ENCODE peak calls at places on chromosomes 7 and 10, in eight cellular contexts. One of them, this sample, is unnamed.

GRCh38 chr10:60911216-60911615 is 32.8 kb downstream of the RHOBTB1 start:
- DNase-seq in astrocyte of the cerebellum: no peak
- DNase-seq in CD8-positive, alpha-beta T cell: no peak
- DNase-seq in tibial artery: no peak
- DNase-seq in PC-9: no peak
- DNase-seq in spleen: no peak
- DNase-seq in transverse colon: no peak
- DNase-seq in cardiac muscle cell: no peak
- DNase-seq in this sample: no peak

GRCh38 chr7:41910916-41911315 is 208.0 kb upstream of the INHBA start:
- DNase-seq in cardiac muscle cell: no peak
- DNase-seq in transverse colon: no peak
- DNase-seq in tibial artery: no peak
- DNase-seq in CD8-positive, alpha-beta T cell: no peak
- DNase-seq in spleen: no peak
- DNase-seq in PC-9: no peak
- DNase-seq in astrocyte of the cerebellum: no peak
- DNase-seq in this sample: no peak

GRCh38 chr10:110659558-110659957 is 15.4 kb downstream of the RBM20 start:
- DNase-seq in spleen: no peak
- DNase-seq in CD8-positive, alpha-beta T cell: no peak
- DNase-seq in transverse colon: no peak
- DNase-seq in PC-9: no peak
- DNase-seq in tibial artery: no peak
- DNase-seq in cardiac muscle cell: no peak
- DNase-seq in astrocyte of the cerebellum: no peak
- DNase-seq in this sample: no peak

GRCh38 chr10:35765996-35766395 is 123.9 kb upstream of the FZD8 start:
- DNase-seq in tibial artery: no peak
- DNase-seq in PC-9: no peak
- DNase-seq in cardiac muscle cell: no peak
- DNase-seq in spleen: no peak
- DNase-seq in CD8-positive, alpha-beta T cell: no peak
- DNase-seq in astrocyte of the cerebellum: no peak
- DNase-seq in transverse colon: no peak
- DNase-seq in this sample: no peak

GRCh38 chr7:158759749-158760444 is 55.3 kb upstream of the NCAPG2 start:
- DNase-seq in cardiac muscle cell: no peak
- DNase-seq in astrocyte of the cerebellum: no peak
- DNase-seq in tibial artery: no peak
- DNase-seq in transverse colon: no peak
- DNase-seq in PC-9: no peak
- DNase-seq in spleen: no peak
- DNase-seq in CD8-positive, alpha-beta T cell: no peak
- DNase-seq in this sample: no peak

GRCh38 chr10:3173173-3173878 is 744 bp upstream of the PITRM1 start:
- DNase-seq in CD8-positive, alpha-beta T cell: peak; percentile 55
- DNase-seq in tibial artery: no peak
- DNase-seq in astrocyte of the cerebellum: no peak
- DNase-seq in PC-9: peak; percentile 98
- DNase-seq in cardiac muscle cell: no peak
- DNase-seq in transverse colon: peak; percentile 94
- DNase-seq in spleen: peak; percentile 92
- DNase-seq in this sample: no peak

GRCh38 chr10:95562326-95562725 is 1.2 kb upstream of the SORBS1 start:
- DNase-seq in PC-9: no peak
- DNase-seq in astrocyte of the cerebellum: no peak
- DNase-seq in cardiac muscle cell: no peak
- DNase-seq in spleen: no peak
- DNase-seq in transverse colon: no peak
- DNase-seq in CD8-positive, alpha-beta T cell: no peak
- DNase-seq in tibial artery: no peak
- DNase-seq in this sample: no peak

GRCh38 chr10:18334116-18334867 is 194.1 kb downstream of the CACNB2 start:
- DNase-seq in astrocyte of the cerebellum: no peak
- DNase-seq in PC-9: no peak
- DNase-seq in tibial artery: no peak
- DNase-seq in spleen: no peak
- DNase-seq in cardiac muscle cell: peak; percentile 36
- DNase-seq in CD8-positive, alpha-beta T cell: no peak
- DNase-seq in transverse colon: no peak
- DNase-seq in this sample: no peak

GRCh38 chr7:16921644-16922257 is 40.0 kb upstream of the AGR3 start:
- DNase-seq in spleen: no peak
- DNase-seq in transverse colon: no peak
- DNase-seq in tibial artery: no peak
- DNase-seq in astrocyte of the cerebellum: no peak
- DNase-seq in cardiac muscle cell: no peak
- DNase-seq in CD8-positive, alpha-beta T cell: no peak
- DNase-seq in PC-9: peak; percentile 72
- DNase-seq in this sample: peak; percentile 90

GRCh38 chr7:8500286-8500685 is 66.9 kb downstream of the NXPH1 start:
- DNase-seq in tibial artery: no peak
- DNase-seq in spleen: no peak
- DNase-seq in CD8-positive, alpha-beta T cell: no peak
- DNase-seq in PC-9: no peak
- DNase-seq in cardiac muscle cell: no peak
- DNase-seq in transverse colon: no peak
- DNase-seq in astrocyte of the cerebellum: no peak
- DNase-seq in this sample: no peak

DNA sequence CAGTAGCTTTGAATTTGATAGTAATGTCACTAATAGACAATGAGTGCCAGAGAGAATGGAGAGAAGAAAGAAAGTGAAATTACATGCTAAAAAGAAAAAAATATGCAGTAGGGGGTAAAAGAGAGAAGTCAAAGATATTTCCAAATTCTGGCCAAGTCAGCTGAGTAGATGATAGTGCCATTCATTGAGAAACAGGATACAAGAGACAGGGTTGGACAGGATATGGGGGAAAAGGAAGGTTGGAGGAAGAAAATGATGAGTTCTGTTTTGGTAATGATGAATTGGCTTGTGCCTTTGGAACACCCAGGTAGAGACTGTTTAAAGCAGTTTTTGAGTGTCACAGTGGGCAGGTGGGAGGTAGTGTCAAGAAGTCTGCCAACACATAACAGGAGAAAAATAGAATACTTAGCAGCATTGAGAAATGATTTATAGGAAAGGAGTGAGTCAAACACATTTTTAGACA is 78.3 kb downstream of the LRRC17 start:
- DNase-seq in astrocyte of the cerebellum: no peak
- DNase-seq in spleen: no peak
- DNase-seq in CD8-positive, alpha-beta T cell: no peak
- DNase-seq in cardiac muscle cell: no peak
- DNase-seq in tibial artery: no peak
- DNase-seq in PC-9: no peak
- DNase-seq in transverse colon: no peak
- DNase-seq in this sample: no peak
- H3K4me3 ChIP-seq in astrocyte of the cerebellum: no peak overlapping the region
- H3K4me3 ChIP-seq in spleen: no peak overlapping the region
- H3K4me3 ChIP-seq in CD8-positive, alpha-beta T cell: no peak overlapping the region
- H3K4me3 ChIP-seq in cardiac muscle cell: no peak overlapping the region
- H3K4me3 ChIP-seq in tibial artery: no peak overlapping the region
- H3K4me3 ChIP-seq in PC-9: no peak overlapping the region
- H3K4me3 ChIP-seq in transverse colon: no peak overlapping the region
- H3K4me3 ChIP-seq in this sample: no peak overlapping the region

GRCh38 chr10:8449909-8450308 is 395.4 kb downstream of the GATA3 start:
- DNase-seq in astrocyte of the cerebellum: no peak
- DNase-seq in tibial artery: no peak
- DNase-seq in spleen: no peak
- DNase-seq in CD8-positive, alpha-beta T cell: no peak
- DNase-seq in transverse colon: no peak
- DNase-seq in cardiac muscle cell: no peak
- DNase-seq in PC-9: no peak
- DNase-seq in this sample: no peak

GRCh38 chr10:8456386-8456785 is 401.9 kb downstream of the GATA3 start:
- DNase-seq in spleen: no peak
- DNase-seq in transverse colon: no peak
- DNase-seq in tibial artery: no peak
- DNase-seq in cardiac muscle cell: no peak
- DNase-seq in astrocyte of the cerebellum: no peak
- DNase-seq in PC-9: no peak
- DNase-seq in CD8-positive, alpha-beta T cell: no peak
- DNase-seq in this sample: no peak

GRCh38 chr10:8454357-8454756 is 399.9 kb downstream of the GATA3 start:
- DNase-seq in astrocyte of the cerebellum: no peak
- DNase-seq in PC-9: no peak
- DNase-seq in spleen: no peak
- DNase-seq in transverse colon: no peak
- DNase-seq in tibial artery: no peak
- DNase-seq in cardiac muscle cell: no peak
- DNase-seq in CD8-positive, alpha-beta T cell: no peak
- DNase-seq in this sample: no peak

DNA sequence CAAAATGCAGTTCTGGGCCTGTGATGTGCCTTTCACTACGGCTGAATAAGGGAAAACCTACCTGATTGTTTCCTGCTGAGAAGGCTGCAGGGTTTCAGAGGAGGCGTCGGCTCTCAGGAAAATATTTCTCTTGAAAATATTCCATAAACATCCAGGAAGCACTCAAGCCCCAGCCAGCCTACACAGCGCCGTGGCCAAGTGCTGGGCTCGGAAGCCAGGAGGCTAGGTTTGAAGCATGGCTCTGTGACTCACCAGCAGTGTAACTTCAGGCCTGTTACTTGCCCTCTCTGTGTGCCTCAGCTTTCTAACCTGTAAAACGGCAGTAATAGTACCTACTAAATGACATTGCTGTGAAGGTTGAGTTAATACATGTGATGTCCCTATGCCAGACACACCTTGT is 399.1 kb downstream of the GATA3 start:
- DNase-seq in transverse colon: no peak
- DNase-seq in spleen: no peak
- DNase-seq in CD8-positive, alpha-beta T cell: no peak
- DNase-seq in PC-9: peak; percentile 12
- DNase-seq in tibial artery: peak; percentile 76
- DNase-seq in cardiac muscle cell: peak; percentile 54
- DNase-seq in astrocyte of the cerebellum: no peak
- DNase-seq in this sample: no peak
- H3K4me3 ChIP-seq in transverse colon: no peak overlapping the region
- H3K4me3 ChIP-seq in spleen: no peak overlapping the region
- H3K4me3 ChIP-seq in CD8-positive, alpha-beta T cell: no peak overlapping the region
- H3K4me3 ChIP-seq in PC-9: no peak overlapping the region
- H3K4me3 ChIP-seq in tibial artery: no peak overlapping the region
- H3K4me3 ChIP-seq in cardiac muscle cell: no peak overlapping the region
- H3K4me3 ChIP-seq in astrocyte of the cerebellum: no peak overlapping the region
- H3K4me3 ChIP-seq in this sample: no peak overlapping the region

GRCh38 chr10:75404023-75404334 is 2.4 kb upstream of the ZNF503 start:
- DNase-seq in tibial artery: no peak
- DNase-seq in transverse colon: no peak
- DNase-seq in PC-9: no peak
- DNase-seq in CD8-positive, alpha-beta T cell: no peak
- DNase-seq in astrocyte of the cerebellum: no peak
- DNase-seq in cardiac muscle cell: no peak
- DNase-seq in spleen: no peak
- DNase-seq in this sample: no peak

GRCh38 chr10:75403144-75404022 is 1.8 kb upstream of the ZNF503 start:
- DNase-seq in spleen: no peak
- DNase-seq in CD8-positive, alpha-beta T cell: no peak
- DNase-seq in cardiac muscle cell: no peak
- DNase-seq in transverse colon: peak; percentile 37
- DNase-seq in PC-9: peak; percentile 20
- DNase-seq in astrocyte of the cerebellum: no peak
- DNase-seq in tibial artery: peak; percentile 73
- DNase-seq in this sample: no peak

GRCh38 chr10:75405201-75406143 is 3.9 kb upstream of the ZNF503 start:
- DNase-seq in spleen: no peak
- DNase-seq in CD8-positive, alpha-beta T cell: no peak
- DNase-seq in PC-9: no peak
- DNase-seq in astrocyte of the cerebellum: no peak
- DNase-seq in tibial artery: no peak
- DNase-seq in transverse colon: peak; percentile 20
- DNase-seq in cardiac muscle cell: no peak
- DNase-seq in this sample: no peak

GRCh38 chr10:75406158-75407065 is 4.8 kb upstream of the ZNF503 start:
- DNase-seq in astrocyte of the cerebellum: no peak
- DNase-seq in spleen: no peak
- DNase-seq in transverse colon: no peak
- DNase-seq in cardiac muscle cell: no peak
- DNase-seq in CD8-positive, alpha-beta T cell: no peak
- DNase-seq in PC-9: no peak
- DNase-seq in tibial artery: no peak
- DNase-seq in this sample: no peak

DNA sequence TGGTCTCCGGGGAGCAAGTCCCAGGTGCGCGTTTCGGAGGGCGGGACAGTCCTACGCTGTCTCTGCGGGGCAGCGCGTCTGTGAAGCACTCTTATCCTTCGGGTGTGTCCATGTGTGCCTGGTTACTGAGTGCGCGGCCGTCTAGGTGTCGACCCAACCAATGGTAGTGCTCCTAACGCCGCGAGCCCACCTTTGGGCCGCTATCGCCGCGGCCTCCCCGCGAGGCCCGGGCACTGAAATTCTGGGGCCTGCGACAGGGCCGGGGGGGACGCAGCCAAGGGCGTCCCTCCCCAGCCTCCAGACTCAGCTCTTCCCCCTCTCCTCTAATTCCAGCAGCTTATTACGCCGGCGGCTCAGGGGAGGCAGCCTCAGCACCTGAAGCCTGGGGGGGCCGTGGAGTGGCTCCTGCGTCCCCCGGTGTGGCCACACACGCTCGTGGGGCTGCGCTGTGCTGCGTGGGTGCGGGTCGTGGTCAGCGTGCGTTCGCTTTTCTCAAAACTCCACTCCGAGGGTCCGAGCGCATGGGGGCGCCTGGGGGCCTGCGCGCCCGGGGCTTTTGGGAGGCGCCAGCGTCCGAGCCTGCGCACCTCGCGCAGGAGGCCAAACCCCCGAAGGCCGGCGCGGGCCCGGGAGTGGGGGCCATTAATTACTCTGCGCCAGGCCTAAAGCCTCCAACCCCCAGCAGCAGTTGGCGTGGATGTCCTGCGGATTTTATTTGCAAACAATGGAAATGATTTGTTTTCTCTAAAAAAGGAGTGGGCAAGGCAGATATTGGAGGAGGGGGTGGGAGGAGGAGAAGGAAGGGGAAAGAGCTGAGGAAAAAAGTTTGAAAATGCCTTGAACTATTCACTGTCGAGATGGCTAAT is 3.0 kb upstream of the ZNF503 start:
- DNase-seq in astrocyte of the cerebellum: no peak
- DNase-seq in PC-9: no peak
- DNase-seq in tibial artery: peak; percentile 69
- DNase-seq in CD8-positive, alpha-beta T cell: no peak
- DNase-seq in spleen: no peak
- DNase-seq in transverse colon: peak; percentile 65
- DNase-seq in cardiac muscle cell: no peak
- DNase-seq in this sample: no peak
- H3K4me3 ChIP-seq in astrocyte of the cerebellum: peak overlapping the region; percentile 100
- H3K4me3 ChIP-seq in PC-9: peak overlapping the region; percentile 84
- H3K4me3 ChIP-seq in tibial artery: peak overlapping the region; percentile 88
- H3K4me3 ChIP-seq in CD8-positive, alpha-beta T cell: no peak overlapping the region
- H3K4me3 ChIP-seq in spleen: peak overlapping the region; percentile 90
- H3K4me3 ChIP-seq in transverse colon: peak overlapping the region; percentile 70
- H3K4me3 ChIP-seq in cardiac muscle cell: peak overlapping the region; percentile 97
- H3K4me3 ChIP-seq in this sample: no peak overlapping the region

DNA sequence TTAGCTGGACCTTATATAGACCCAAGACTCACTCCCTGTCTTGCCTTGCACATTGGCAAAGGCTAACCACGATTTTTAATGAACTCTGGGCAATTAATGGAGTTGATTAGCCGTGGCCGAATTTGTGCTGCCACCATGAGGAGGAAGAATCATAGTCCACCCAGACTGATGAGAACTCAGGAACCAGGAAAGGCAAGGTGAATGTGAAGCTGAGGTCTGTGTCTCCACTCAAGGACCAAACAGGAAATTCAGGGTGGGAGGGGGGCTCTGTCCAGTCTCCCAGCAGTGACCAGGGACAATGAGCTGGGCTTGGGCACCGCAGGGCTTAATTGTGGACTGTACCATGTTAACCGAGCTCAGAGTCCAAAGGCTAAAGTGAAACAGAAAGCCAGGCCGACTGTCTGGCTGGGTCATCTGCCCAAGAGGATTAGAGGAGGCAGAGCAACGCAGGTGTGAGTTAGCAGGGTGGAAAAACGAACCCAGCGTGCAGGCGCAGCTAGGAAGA is 127.0 kb upstream of the JCAD start:
- DNase-seq in PC-9: peak; percentile 61
- DNase-seq in CD8-positive, alpha-beta T cell: no peak
- DNase-seq in astrocyte of the cerebellum: no peak
- DNase-seq in transverse colon: peak; percentile 12
- DNase-seq in tibial artery: no peak
- DNase-seq in spleen: no peak
- DNase-seq in cardiac muscle cell: no peak
- DNase-seq in this sample: no peak
- H3K4me3 ChIP-seq in PC-9: peak overlapping the region; percentile 17
- H3K4me3 ChIP-seq in CD8-positive, alpha-beta T cell: no peak overlapping the region
- H3K4me3 ChIP-seq in astrocyte of the cerebellum: no peak overlapping the region
- H3K4me3 ChIP-seq in transverse colon: no peak overlapping the region
- H3K4me3 ChIP-seq in tibial artery: no peak overlapping the region
- H3K4me3 ChIP-seq in spleen: peak overlapping the region; percentile 52
- H3K4me3 ChIP-seq in cardiac muscle cell: no peak overlapping the region
- H3K4me3 ChIP-seq in this sample: no peak overlapping the region

This sample was measured in SK-N-MC.